ENCODE peak calls at places on chromosomes 3 and 15, in eight cellular contexts. O is brain microvascular endothelial cell, K is natural killer cell, B is AG04449, Z is uterus, L is PC-9, J is WTC11, D is RWPE1. X is an unnamed sample.
A peak's percentile ranks its signal among the peaks of the same experiment; 100 is the strongest.

GRCh38 chr15:29268706-29269484 is 727 bp downstream of the NSMCE3 start:
- DNase-seq in O (peak; percentile 26), K (peak; percentile 54), B (no peak), Z (peak; percentile 32), L (no peak), J (peak; percentile 31), D (no peak), X (peak; percentile 57)

GRCh38 chr3:179451335-179452165 is at the start of gene GNB4:
- DNase-seq in O (peak; percentile 78), K (peak; percentile 35), B (no peak), Z (peak; percentile 79), L (peak; percentile 87), J (peak; percentile 78), D (peak; percentile 77), X (peak; percentile 70)

GRCh38 chr15:37019479-37020433 is 80.6 kb downstream of the MEIS2 start:
- DNase-seq in O (peak; percentile 43), K (no peak), B (no peak), Z (no peak), L (no peak), J (no peak), D (no peak), X (no peak)

GRCh38 chr15:68401496-68402431 is 30.2 kb downstream of the ITGA11 start:
- DNase-seq in O (no peak), K (peak; percentile 6), B (no peak), Z (peak; percentile 11), L (no peak), J (no peak), D (no peak), X (peak; percentile 13)

GRCh38 chr3:42129014-42129953 is 38.1 kb downstream of the TRAK1 start:
- DNase-seq in O (peak; percentile 21), K (no peak), B (no peak), Z (no peak), L (peak; percentile 58), J (no peak), D (peak; percentile 69), X (no peak)

GRCh38 chr3:126057936-126058335 is 26.0 kb downstream of the SLC41A3 start:
- DNase-seq in O (no peak), K (no peak), B (no peak), Z (no peak), L (no peak), J (no peak), D (no peak), X (no peak)

GRCh38 chr15:69478259-69478687 is 25.7 kb downstream of the RPLP1 start:
- DNase-seq in O (no peak), K (no peak), B (no peak), Z (peak; percentile 45), L (peak; percentile 42), J (peak; percentile 84), D (peak; percentile 40), X (peak; percentile 82)

GRCh38 chr3:36648241-36649034 is 115.9 kb downstream of the DCLK3 start:
- DNase-seq in O (peak; percentile 91), K (no peak), B (peak; percentile 94), Z (no peak), L (peak; percentile 22), J (no peak), D (peak; percentile 27), X (no peak)

GRCh38 chr3:177590826-177591225 is 393.5 kb upstream of the TBL1XR1 start:
- DNase-seq in O (no peak), K (no peak), B (no peak), Z (no peak), L (no peak), J (no peak), D (no peak), X (no peak)

GRCh38 chr3:29280675-29281264 is at the start of gene RBMS3:
- DNase-seq in O (peak; percentile 88), K (no peak), B (peak; percentile 86), Z (peak; percentile 88), L (peak; percentile 66), J (peak; percentile 68), D (peak; percentile 60), X (peak; percentile 78)

GRCh38 chr3:151044706-151045105 is 40.8 kb upstream of the MED12L start:
- DNase-seq in O (peak; percentile 55), K (no peak), B (peak; percentile 9), Z (no peak), L (no peak), J (no peak), D (no peak), X (no peak)

GRCh38 chr15:89472785-89473256 is 23.6 kb downstream of the RHCG start:
- DNase-seq in O (peak; percentile 56), K (no peak), B (no peak), Z (no peak), L (peak; percentile 69), J (peak; percentile 95), D (peak; percentile 67), X (peak; percentile 94)

GRCh38 chr3:32401541-32402052 is 9.9 kb downstream of the CMTM7 start:
- DNase-seq in O (peak; percentile 61), K (peak; percentile 33), B (no peak), Z (peak; percentile 73), L (peak; percentile 67), J (peak; percentile 74), D (no peak), X (peak; percentile 81)

GRCh38 chr15:34076785-34077184 is 24.9 kb downstream of the EMC7 start:
- DNase-seq in O (no peak), K (no peak), B (no peak), Z (no peak), L (no peak), J (no peak), D (no peak), X (no peak)

GRCh38 chr15:88704791-88705768 is 66.3 kb downstream of the ISG20 start:
- DNase-seq in O (no peak), K (no peak), B (no peak), Z (peak; percentile 64), L (no peak), J (peak; percentile 40), D (no peak), X (peak; percentile 62)

GRCh38 chr3:106208979-106209378 is 340.2 kb upstream of the CBLB start:
- DNase-seq in O (peak; percentile 34), K (no peak), B (no peak), Z (no peak), L (no peak), J (no peak), D (no peak), X (no peak)
- TF ChIP-seq CTCF in O (peak; percentile 21), K (peak; percentile 24), B (no peak), Z (no peak), L (peak; percentile 64), J (no peak), D (peak; percentile 42), X (peak; percentile 17)

GRCh38 chr3:183502782-183503181 is 52.7 kb downstream of the KLHL6 start:
- DNase-seq in O (no peak), K (no peak), B (no peak), Z (no peak), L (no peak), J (no peak), D (no peak), X (no peak)
- TF ChIP-seq CTCF in O (no peak), K (no peak), B (no peak), Z (no peak), L (no peak), J (no peak), D (no peak), X (peak; percentile 16)

DNA sequence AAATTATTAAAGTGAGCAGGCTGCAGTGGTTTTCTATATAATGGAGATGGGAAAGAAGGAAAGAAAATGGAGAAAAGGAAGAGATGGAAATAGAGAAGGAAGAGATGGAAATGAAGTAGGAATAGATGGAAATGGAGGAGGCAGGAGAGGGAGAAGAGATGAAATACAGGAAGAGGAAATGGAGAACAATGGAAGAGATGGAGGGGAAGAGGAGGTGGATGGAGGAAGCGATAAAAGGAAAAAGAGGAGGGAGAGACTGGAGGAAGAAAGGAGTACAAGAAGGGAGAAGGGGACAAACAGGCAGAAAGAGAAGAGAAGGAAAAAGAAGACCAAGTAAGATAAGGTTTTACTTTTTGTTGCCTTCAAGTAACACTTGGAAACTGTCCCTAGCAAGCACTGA is 67.6 kb downstream of the CLASP2 start:
- DNase-seq in O (no peak), K (no peak), B (no peak), Z (no peak), L (no peak), J (no peak), D (no peak), X (no peak)
- TF ChIP-seq CTCF in O (no peak), K (no peak), B (no peak), Z (no peak), L (no peak), J (no peak), D (no peak), X (no peak)

DNA sequence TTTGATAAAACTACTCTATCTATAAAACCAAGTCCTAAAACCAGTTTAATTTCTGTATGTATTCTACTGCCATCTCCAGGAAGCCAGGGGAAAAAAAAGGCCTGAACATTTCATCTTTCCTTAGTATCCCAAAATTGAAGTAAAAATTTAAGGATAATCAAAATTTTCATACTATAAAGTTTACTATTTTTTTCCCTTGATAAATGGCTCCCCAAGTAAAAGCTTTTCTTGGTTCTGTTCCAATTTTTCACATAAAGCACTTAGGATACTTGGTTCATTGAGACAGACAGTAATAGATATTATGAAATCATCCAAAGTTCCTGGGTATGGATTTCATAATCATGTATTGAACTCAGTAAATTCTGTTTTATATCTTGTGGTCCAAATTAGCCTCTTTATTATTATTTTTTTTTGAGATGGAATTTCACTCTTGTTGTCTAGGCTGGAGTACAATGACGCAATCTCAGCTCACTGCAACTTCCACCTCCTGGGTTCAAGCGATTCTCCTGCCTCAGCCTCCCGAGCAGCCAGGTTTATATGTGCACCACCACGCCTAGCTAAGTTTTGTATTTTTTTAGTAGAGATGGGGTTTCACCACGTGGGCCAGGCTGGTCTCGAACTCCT is 34.5 kb downstream of the ICE2 start:
- DNase-seq in O (peak; percentile 26), K (no peak), B (no peak), Z (no peak), L (no peak), J (no peak), D (peak; percentile 53), X (no peak)
- TF ChIP-seq CTCF in O (peak; percentile 58), K (peak; percentile 30), B (peak; percentile 35), Z (peak; percentile 56), L (peak; percentile 60), J (no peak), D (peak; percentile 83), X (peak; percentile 41)

GRCh38 chr3:100104817-100105413 is 9.4 kb downstream of the FILIP1L start:
- DNase-seq in O (no peak), K (no peak), B (no peak), Z (no peak), L (no peak), J (no peak), D (no peak), X (no peak)
- TF ChIP-seq CTCF in O (no peak), K (no peak), B (no peak), Z (no peak), L (no peak), J (no peak), D (no peak), X (no peak)

GRCh38 chr15:45611305-45611704 is 23.5 kb upstream of the SQOR start:
- DNase-seq in O (no peak), K (no peak), B (no peak), Z (no peak), L (no peak), J (no peak), D (peak; percentile 28), X (no peak)
- TF ChIP-seq CTCF in O (no peak), K (peak; percentile 40), B (peak; percentile 18), Z (peak; percentile 10), L (peak; percentile 68), J (no peak), D (peak; percentile 52), X (peak; percentile 65)

X was measured in H9.